ENCODE peak calls at places on chromosomes 13 and 19, in seven cellular contexts. E, Z, Y, V, L, N and D are unnamed samples.

GRCh38 chr19:39502640-39503417 is 4.1 kb downstream of the DLL3 start:
- DNase-seq in E (peak; percentile 79), Z (peak; percentile 14), Y (peak; percentile 85), V (no peak), L (no peak), N (no peak), D (peak; percentile 13)

GRCh38 chr19:3719868-3720532 is 11.8 kb downstream of the TJP3 start:
- DNase-seq in E (no peak), Z (no peak), Y (no peak), V (no peak), L (no peak), N (no peak), D (no peak)

GRCh38 chr13:19182536-19182935 is 912 bp upstream of the TUBA3C start:
- DNase-seq in E (no peak), Z (no peak), Y (no peak), V (no peak), L (no peak), N (no peak), D (no peak)

GRCh38 chr13:29935309-29935981 is 85.0 kb upstream of the UBL3 start:
- DNase-seq in E (no peak), Z (no peak), Y (no peak), V (no peak), L (no peak), N (peak; percentile 76), D (no peak)

GRCh38 chr13:23547000-23547590 is 23.1 kb upstream of the TNFRSF19 start:
- DNase-seq in E (peak; percentile 82), Z (no peak), Y (peak; percentile 67), V (no peak), L (no peak), N (no peak), D (no peak)

GRCh38 chr13:33927315-33927714 is 109.4 kb downstream of the RFC3 start:
- DNase-seq in E (no peak), Z (peak; percentile 4), Y (peak; percentile 60), V (no peak), L (peak; percentile 19), N (no peak), D (no peak)

GRCh38 chr13:97423300-97424045 is 10.5 kb upstream of the RAP2A start:
- DNase-seq in E (no peak), Z (no peak), Y (peak; percentile 52), V (no peak), L (no peak), N (no peak), D (no peak)

GRCh38 chr13:106078191-106078590 is 457.3 kb downstream of the EFNB2 start:
- DNase-seq in E (no peak), Z (no peak), Y (peak; percentile 25), V (no peak), L (no peak), N (no peak), D (no peak)

GRCh38 chr19:18167975-18168645 is 5.5 kb upstream of the IFI30 start:
- DNase-seq in E (peak; percentile 53), Z (no peak), Y (peak; percentile 52), V (peak; percentile 35), L (no peak), N (peak; percentile 5), D (no peak)

GRCh38 chr13:61765181-61765742 is 349.6 kb upstream of the PCDH20 start:
- DNase-seq in E (no peak), Z (no peak), Y (no peak), V (no peak), L (no peak), N (no peak), D (no peak)

GRCh38 chr19:6232567-6232966 is 47.2 kb downstream of the MLLT1 start:
- DNase-seq in E (no peak), Z (no peak), Y (peak; percentile 90), V (no peak), L (peak; percentile 94), N (no peak), D (no peak)

GRCh38 chr19:5632241-5632612 is 9.3 kb downstream of the SAFB start:
- DNase-seq in E (no peak), Z (no peak), Y (no peak), V (no peak), L (no peak), N (no peak), D (no peak)

GRCh38 chr19:35027851-35028599 is 2.2 kb upstream of the SCN1B start:
- DNase-seq in E (no peak), Z (no peak), Y (peak; percentile 48), V (peak; percentile 42), L (no peak), N (no peak), D (no peak)

GRCh38 chr13:49125964-49126363 is 94.2 kb upstream of the MLNR start:
- DNase-seq in E (no peak), Z (no peak), Y (no peak), V (no peak), L (no peak), N (no peak), D (no peak)

GRCh38 chr13:27200413-27201066 is 28.9 kb upstream of the USP12 start:
- DNase-seq in E (no peak), Z (no peak), Y (no peak), V (peak; percentile 9), L (no peak), N (no peak), D (no peak)

GRCh38 chr13:103004790-103005307 is 61.4 kb downstream of the SLC10A2 start:
- DNase-seq in E (no peak), Z (no peak), Y (no peak), V (no peak), L (no peak), N (no peak), D (no peak)

GRCh38 chr13:44263920-44264610 is 109.6 kb upstream of the SERP2 start:
- DNase-seq in E (no peak), Z (no peak), Y (peak; percentile 90), V (no peak), L (no peak), N (no peak), D (no peak)

GRCh38 chr19:41696402-41697197 is 8.5 kb upstream of the CEACAM7 start:
- DNase-seq in E (no peak), Z (no peak), Y (peak; percentile 7), V (no peak), L (no peak), N (no peak), D (no peak)

GRCh38 chr19:10118960-10119359 is 739 bp downstream of the EIF3G start:
- DNase-seq in E (no peak), Z (no peak), Y (no peak), V (no peak), L (no peak), N (no peak), D (no peak)